ENCODE peak calls at places on chromosomes 7 and 10, in six cellular contexts. R is H1, J is SK-N-SH, V is GM12878, H is K562, Y is HepG2. A is an unnamed sample.

GRCh38 chr10:97498841-97499560 is at the start of gene UBTD1:
- DNase-seq in H (peak), R (peak), V (no peak), Y (peak), J (peak), A (no peak)

GRCh38 chr7:27918503-27918902 is 178.5 kb downstream of the TAX1BP1 start:
- DNase-seq in V (no peak), J (no peak), H (no peak), Y (no peak), R (no peak), A (no peak)

GRCh38 chr7:17474724-17475344 is 176.4 kb downstream of the AHR start:
- DNase-seq in H (peak), V (no peak), J (peak), Y (peak), R (no peak), A (no peak)

GRCh38 chr10:84007482-84007881 is 131.8 kb upstream of the GHITM start:
- DNase-seq in H (no peak), V (no peak), Y (no peak), J (no peak), R (no peak), A (no peak)

GRCh38 chr10:79184141-79184625 is 115.4 kb downstream of the ZMIZ1 start:
- DNase-seq in V (no peak), J (peak), Y (peak), H (no peak), R (no peak), A (no peak)

GRCh38 chr7:141153231-141153630 is 79.4 kb downstream of the TMEM178B start:
- DNase-seq in V (no peak), Y (no peak), J (no peak), R (no peak), H (no peak), A (no peak)

GRCh38 chr7:123431075-123431614 is 103.2 kb downstream of the IQUB start:
- DNase-seq in H (no peak), V (no peak), R (no peak), J (no peak), Y (no peak), A (no peak)

GRCh38 chr10:16521311-16522016 is at the start of gene C1QL3:
- DNase-seq in V (no peak), H (no peak), Y (no peak), J (peak), R (peak), A (no peak)

GRCh38 chr7:44618754-44619153 is 12.3 kb downstream of the OGDH start:
- DNase-seq in J (no peak), R (no peak), Y (no peak), V (no peak), H (no peak), A (no peak)

GRCh38 chr7:44626620-44627019 is 20.2 kb downstream of the OGDH start:
- DNase-seq in V (no peak), Y (no peak), R (no peak), J (no peak), H (no peak), A (no peak)

GRCh38 chr7:44625899-44626511 is 19.6 kb downstream of the OGDH start:
- DNase-seq in H (no peak), J (no peak), V (no peak), Y (no peak), R (no peak), A (no peak)

GRCh38 chr7:44622342-44623151 is 16.1 kb downstream of the OGDH start:
- DNase-seq in H (no peak), V (no peak), Y (peak), R (no peak), J (no peak), A (no peak)

GRCh38 chr7:44624306-44624705 is 17.9 kb downstream of the OGDH start:
- DNase-seq in H (no peak), J (no peak), V (no peak), R (no peak), Y (no peak), A (no peak)
- TF ChIP-seq GABPA in H (no peak), J (no peak), V (no peak), R (no peak), Y (no peak), A (no peak)

DNA sequence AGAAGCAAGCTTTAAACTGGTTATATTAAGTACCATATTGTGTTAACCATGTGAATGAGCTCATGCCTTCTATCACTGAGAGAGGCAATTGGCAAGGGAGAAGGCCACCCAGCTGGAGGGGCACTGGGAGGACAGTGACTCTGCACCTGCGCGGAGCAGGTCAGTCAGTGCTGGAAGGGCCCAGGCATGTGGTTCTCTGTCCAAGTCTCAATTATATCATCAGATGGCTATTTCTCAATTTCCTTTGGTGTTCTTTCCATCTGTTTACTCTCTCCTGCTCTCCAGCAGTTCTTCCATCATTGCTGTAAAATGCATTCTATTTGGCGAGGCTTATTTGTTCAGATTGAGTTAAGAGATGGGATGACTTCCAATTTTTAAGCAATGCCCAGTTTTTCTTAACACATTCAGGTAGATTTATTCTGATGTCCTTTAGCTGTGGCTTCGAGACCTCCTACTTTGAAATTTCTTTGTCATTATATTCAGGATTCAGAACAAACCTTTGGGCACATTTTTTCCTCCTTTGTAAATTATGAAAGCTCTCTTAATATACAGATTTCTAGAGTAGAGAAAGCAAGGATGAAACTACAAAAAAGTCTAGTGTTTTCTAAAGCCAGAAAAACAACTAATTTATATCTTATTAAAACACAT is 159.3 kb downstream of the BMPER start:
- DNase-seq in J (no peak), V (no peak), H (no peak), R (no peak), Y (no peak), A (no peak)
- H3K27ac ChIP-seq in J (no peak), V (no peak), H (no peak), R (no peak), Y (no peak), A (no peak)

GRCh38 chr10:80182986-80183385 is 22.4 kb downstream of the ANXA11 start:
- DNase-seq in J (no peak), Y (no peak), H (no peak), V (no peak), R (no peak), A (no peak)

GRCh38 chr10:80186364-80187012 is 18.8 kb downstream of the ANXA11 start:
- DNase-seq in H (no peak), J (no peak), V (no peak), R (no peak), Y (no peak), A (peak)

GRCh38 chr10:80185522-80186299 is 19.6 kb downstream of the ANXA11 start:
- DNase-seq in V (no peak), H (no peak), R (no peak), Y (no peak), J (no peak), A (no peak)

GRCh38 chr10:80183436-80183835 is 21.9 kb downstream of the ANXA11 start:
- DNase-seq in H (no peak), Y (no peak), R (no peak), J (no peak), V (no peak), A (no peak)

DNA sequence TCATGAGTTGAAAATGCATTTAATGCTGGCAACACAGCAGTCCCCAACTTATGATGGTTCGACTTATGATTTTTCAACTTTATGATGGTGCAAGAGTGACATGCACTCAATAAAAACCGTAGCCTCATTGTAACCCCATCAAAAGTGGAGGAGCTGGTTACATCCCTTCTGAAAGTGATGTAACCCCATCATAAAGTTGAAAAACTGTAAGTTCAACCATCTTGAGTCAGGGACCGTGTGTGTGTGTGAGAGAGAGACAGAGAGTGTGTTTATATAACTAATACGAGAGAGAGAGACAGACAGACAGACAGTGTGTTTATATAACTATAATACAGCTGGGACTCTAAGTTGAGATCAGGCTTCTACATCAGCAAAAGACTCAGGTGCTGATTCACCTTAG is 21.0 kb downstream of the ANXA11 start:
- DNase-seq in R (no peak), Y (no peak), V (no peak), J (no peak), H (no peak), A (no peak)
- TF ChIP-seq GABPA in R (no peak), Y (no peak), V (no peak), J (no peak), H (no peak), A (no peak)

DNA sequence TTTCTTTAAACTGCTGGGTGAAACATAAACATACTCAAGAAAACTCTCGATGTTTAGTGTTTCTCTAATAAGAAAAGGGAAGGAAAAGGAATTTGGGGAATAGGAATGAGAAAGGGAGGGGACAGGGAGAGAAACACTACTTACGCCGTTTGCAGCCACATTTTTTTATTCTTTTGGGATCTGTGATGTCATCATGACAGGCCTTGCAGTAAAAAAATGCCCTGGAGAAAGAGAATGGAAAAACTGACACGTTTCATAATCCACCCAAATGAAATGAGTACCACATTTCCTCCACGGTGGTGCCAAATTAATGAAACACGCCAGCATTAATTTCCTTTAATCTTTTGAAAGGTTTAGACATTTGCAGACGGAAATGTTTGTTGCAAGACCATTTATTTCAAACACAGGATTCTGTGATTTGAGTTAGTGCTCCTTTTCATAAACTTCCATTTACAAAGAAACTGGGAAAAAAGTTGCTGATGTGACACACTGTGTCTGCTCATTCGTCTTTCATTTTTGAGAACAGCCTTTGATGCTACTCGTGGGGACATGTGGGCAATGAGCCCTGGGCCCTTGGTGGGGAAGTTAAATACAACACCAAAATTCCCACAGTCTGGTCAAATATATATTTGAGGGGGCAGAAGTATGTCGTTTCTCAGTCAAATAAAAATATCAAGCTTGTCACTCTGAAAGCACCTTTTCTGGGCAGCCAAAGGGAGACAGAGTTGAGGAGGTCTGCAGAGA is 625.6 kb downstream of the KCNMA1 start:
- DNase-seq in Y (no peak), V (no peak), J (no peak), H (no peak), R (no peak), A (no peak)
- H3K27ac ChIP-seq in Y (no peak), V (no peak), J (peak), H (no peak), R (no peak), A (no peak)

GRCh38 chr10:11958956-11959355 is 83.7 kb downstream of the UPF2 start:
- DNase-seq in J (no peak), Y (peak), H (no peak), V (no peak), R (no peak), A (no peak)

GRCh38 chr10:11959966-11960365 is 82.6 kb downstream of the UPF2 start:
- DNase-seq in R (no peak), Y (no peak), H (no peak), V (no peak), J (no peak), A (no peak)
- TF ChIP-seq GABPA in R (no peak), Y (no peak), H (no peak), V (no peak), J (no peak), A (no peak)

DNA sequence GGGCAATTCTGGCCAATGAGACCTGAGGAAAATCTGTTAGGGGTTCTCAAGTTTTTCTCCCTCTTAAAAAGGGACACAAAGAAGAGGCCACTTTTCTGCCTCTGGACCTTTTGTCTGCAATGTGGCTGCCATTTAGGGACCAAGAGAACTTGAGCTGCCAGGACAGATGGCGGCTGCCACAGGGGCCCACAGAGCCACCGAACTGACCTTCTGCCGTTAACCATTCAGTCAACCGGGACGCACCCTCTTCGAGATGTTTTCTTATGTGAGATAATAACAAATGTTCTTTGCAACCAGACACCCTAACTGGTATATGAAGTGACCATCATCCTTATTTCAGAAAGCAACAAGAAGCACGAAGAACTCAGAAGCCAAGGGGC is 29.2 kb downstream of the GSDME start:
- DNase-seq in R (no peak), V (no peak), J (no peak), Y (no peak), H (no peak), A (no peak)
- H3K27ac ChIP-seq in R (no peak), V (no peak), J (no peak), Y (no peak), H (no peak), A (no peak)

GRCh38 chr10:4650109-4650508 is 175.9 kb upstream of the AKR1E2 start:
- DNase-seq in Y (no peak), V (no peak), H (no peak), J (no peak), R (no peak), A (no peak)
- TF ChIP-seq GABPA in Y (no peak), V (no peak), H (no peak), J (no peak), R (no peak), A (no peak)

GRCh38 chr7:114153700-114154099 is 234.9 kb upstream of the PPP1R3A start:
- DNase-seq in V (no peak), Y (no peak), J (no peak), R (no peak), H (no peak), A (no peak)

GRCh38 chr7:114152314-114152938 is 233.6 kb upstream of the PPP1R3A start:
- DNase-seq in V (no peak), Y (no peak), J (no peak), R (no peak), H (no peak), A (no peak)

GRCh38 chr7:114148779-114149178 is 230.0 kb upstream of the PPP1R3A start:
- DNase-seq in H (no peak), V (no peak), R (no peak), J (no peak), Y (no peak), A (peak)

GRCh38 chr7:114151777-114152176 is 233.0 kb upstream of the PPP1R3A start:
- DNase-seq in R (no peak), V (no peak), Y (no peak), H (no peak), J (no peak), A (no peak)

GRCh38 chr7:114150704-114151103 is 231.9 kb upstream of the PPP1R3A start:
- DNase-seq in V (no peak), Y (no peak), H (no peak), R (no peak), J (no peak), A (no peak)
- H3K27ac ChIP-seq in V (no peak), Y (no peak), H (no peak), R (no peak), J (no peak), A (no peak)

GRCh38 chr10:75016290-75016689 is 95.2 kb upstream of the SAMD8 start:
- DNase-seq in V (no peak), J (no peak), Y (no peak), R (no peak), H (no peak), A (no peak)
- TF ChIP-seq GABPA in V (no peak), J (no peak), Y (no peak), R (no peak), H (no peak), A (no peak)